ENCODE peak calls at places on chromosomes 5 and 9, in nine cellular contexts. One of them, this sample, is unnamed.

GRCh38 chr9:83186354-83186753 is 123.4 kb upstream of the RASEF start:
- DNase-seq in A673: no peak
- DNase-seq in GM06990: no peak
- DNase-seq in dorsolateral prefrontal cortex: no peak
- DNase-seq in A549: no peak
- DNase-seq in heart left ventricle: no peak
- DNase-seq in psoas muscle: no peak
- DNase-seq in transverse colon: no peak
- DNase-seq in BJ: no peak
- DNase-seq in this sample: no peak

GRCh38 chr5:172361566-172362238 is 78.1 kb upstream of the UBTD2 start:
- DNase-seq in GM06990: peak; percentile 41
- DNase-seq in transverse colon: no peak
- DNase-seq in A549: peak; percentile 18
- DNase-seq in BJ: peak; percentile 96
- DNase-seq in heart left ventricle: no peak
- DNase-seq in A673: no peak
- DNase-seq in psoas muscle: peak; percentile 45
- DNase-seq in dorsolateral prefrontal cortex: no peak
- DNase-seq in this sample: peak; percentile 99

GRCh38 chr5:88663793-88664216 is 219.2 kb downstream of the MEF2C start:
- DNase-seq in psoas muscle: no peak
- DNase-seq in A549: no peak
- DNase-seq in A673: no peak
- DNase-seq in BJ: no peak
- DNase-seq in dorsolateral prefrontal cortex: no peak
- DNase-seq in heart left ventricle: no peak
- DNase-seq in GM06990: no peak
- DNase-seq in transverse colon: no peak
- DNase-seq in this sample: no peak

GRCh38 chr9:89489548-89490527 is 8.1 kb downstream of the SEMA4D start:
- DNase-seq in A549: no peak
- DNase-seq in heart left ventricle: no peak
- DNase-seq in dorsolateral prefrontal cortex: no peak
- DNase-seq in transverse colon: no peak
- DNase-seq in BJ: no peak
- DNase-seq in GM06990: no peak
- DNase-seq in A673: no peak
- DNase-seq in psoas muscle: no peak
- DNase-seq in this sample: no peak

GRCh38 chr5:10288600-10289213 is 19.0 kb downstream of the CMBL start:
- DNase-seq in A549: no peak
- DNase-seq in BJ: no peak
- DNase-seq in transverse colon: peak; percentile 95
- DNase-seq in A673: no peak
- DNase-seq in heart left ventricle: peak; percentile 81
- DNase-seq in psoas muscle: peak; percentile 82
- DNase-seq in dorsolateral prefrontal cortex: no peak
- DNase-seq in GM06990: peak; percentile 45
- DNase-seq in this sample: no peak

GRCh38 chr9:92882276-92882675 is 4.4 kb upstream of the ZNF484 start:
- DNase-seq in GM06990: no peak
- DNase-seq in psoas muscle: no peak
- DNase-seq in BJ: no peak
- DNase-seq in dorsolateral prefrontal cortex: no peak
- DNase-seq in A673: no peak
- DNase-seq in transverse colon: no peak
- DNase-seq in heart left ventricle: no peak
- DNase-seq in A549: no peak
- DNase-seq in this sample: no peak

GRCh38 chr5:64784451-64785025 is 15.8 kb downstream of the CWC27 start:
- DNase-seq in GM06990: peak; percentile 13
- DNase-seq in A673: peak; percentile 82
- DNase-seq in transverse colon: peak; percentile 76
- DNase-seq in BJ: no peak
- DNase-seq in psoas muscle: peak; percentile 54
- DNase-seq in A549: peak; percentile 12
- DNase-seq in dorsolateral prefrontal cortex: peak; percentile 44
- DNase-seq in heart left ventricle: no peak
- DNase-seq in this sample: peak; percentile 58

GRCh38 chr5:5135957-5136676 is 4.0 kb upstream of the ADAMTS16 start:
- DNase-seq in A549: peak; percentile 38
- DNase-seq in BJ: no peak
- DNase-seq in GM06990: no peak
- DNase-seq in psoas muscle: no peak
- DNase-seq in A673: no peak
- DNase-seq in heart left ventricle: no peak
- DNase-seq in dorsolateral prefrontal cortex: no peak
- DNase-seq in transverse colon: no peak
- DNase-seq in this sample: peak; percentile 44

GRCh38 chr9:123064662-123065061 is 31.2 kb downstream of the GPR21 start:
- DNase-seq in GM06990: no peak
- DNase-seq in psoas muscle: no peak
- DNase-seq in dorsolateral prefrontal cortex: no peak
- DNase-seq in heart left ventricle: no peak
- DNase-seq in A549: no peak
- DNase-seq in BJ: no peak
- DNase-seq in transverse colon: no peak
- DNase-seq in A673: no peak
- DNase-seq in this sample: no peak

GRCh38 chr9:9133526-9133925 is 1333.9 kb upstream of the DMAC1 start:
- DNase-seq in dorsolateral prefrontal cortex: no peak
- DNase-seq in A673: no peak
- DNase-seq in A549: no peak
- DNase-seq in transverse colon: no peak
- DNase-seq in heart left ventricle: no peak
- DNase-seq in psoas muscle: no peak
- DNase-seq in BJ: no peak
- DNase-seq in GM06990: no peak
- DNase-seq in this sample: no peak

GRCh38 chr9:78614892-78615291 is 318.0 kb downstream of the PSAT1 start:
- DNase-seq in heart left ventricle: no peak
- DNase-seq in psoas muscle: no peak
- DNase-seq in A549: no peak
- DNase-seq in BJ: no peak
- DNase-seq in A673: peak; percentile 11
- DNase-seq in transverse colon: no peak
- DNase-seq in dorsolateral prefrontal cortex: no peak
- DNase-seq in GM06990: no peak
- DNase-seq in this sample: no peak

GRCh38 chr5:74772359-74772758 is 5.3 kb downstream of the NSA2 start:
- DNase-seq in A549: no peak
- DNase-seq in A673: no peak
- DNase-seq in GM06990: no peak
- DNase-seq in BJ: no peak
- DNase-seq in dorsolateral prefrontal cortex: no peak
- DNase-seq in psoas muscle: no peak
- DNase-seq in heart left ventricle: no peak
- DNase-seq in transverse colon: no peak
- DNase-seq in this sample: peak; percentile 31

GRCh38 chr9:130867556-130867955 is 29.1 kb downstream of the QRFP start:
- DNase-seq in A673: no peak
- DNase-seq in GM06990: no peak
- DNase-seq in psoas muscle: no peak
- DNase-seq in BJ: no peak
- DNase-seq in transverse colon: no peak
- DNase-seq in heart left ventricle: no peak
- DNase-seq in A549: no peak
- DNase-seq in dorsolateral prefrontal cortex: no peak
- DNase-seq in this sample: no peak

DNA sequence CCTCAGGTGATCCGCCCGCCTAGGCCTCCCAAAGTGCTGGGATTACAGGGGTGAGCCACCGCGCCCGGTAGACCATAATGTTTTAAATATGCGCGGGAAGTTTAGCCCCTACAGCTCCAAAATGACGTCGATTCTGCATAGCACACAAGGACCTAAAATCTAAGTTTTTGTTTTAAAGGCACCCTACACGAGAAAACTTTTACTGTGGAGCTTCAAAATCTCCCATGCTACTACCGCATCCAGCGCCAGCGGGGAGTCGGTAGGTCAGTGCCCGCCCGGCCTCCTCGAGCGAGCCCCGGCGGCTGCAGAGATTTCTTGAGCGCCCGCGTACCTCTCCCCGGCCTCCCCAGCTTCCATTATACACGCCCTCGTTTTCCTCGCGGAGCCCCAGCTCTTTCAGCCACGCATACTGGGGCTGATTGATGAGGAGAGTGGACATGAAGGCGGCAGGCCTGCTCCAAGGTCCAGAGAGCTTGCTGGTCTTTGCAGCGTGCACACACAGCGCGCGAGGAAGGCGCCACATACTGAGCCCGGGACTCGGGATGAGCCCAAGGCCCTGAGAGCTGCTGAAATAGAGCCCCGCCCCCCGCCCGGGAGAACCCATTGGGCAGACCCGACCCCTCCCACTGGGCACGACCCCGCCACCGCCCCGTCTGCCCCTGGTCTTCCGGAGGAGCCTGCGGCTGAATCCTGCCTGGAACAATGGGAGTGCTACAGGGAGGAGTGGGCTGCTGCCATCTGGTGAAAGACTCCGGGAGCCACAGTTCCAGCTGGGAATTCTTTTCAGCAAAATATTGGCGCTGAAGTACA is at the start of gene ALDH7A1:
- DNase-seq in A549: peak; percentile 97
- DNase-seq in GM06990: no peak
- DNase-seq in heart left ventricle: peak; percentile 95
- DNase-seq in BJ: peak; percentile 63
- DNase-seq in dorsolateral prefrontal cortex: peak; percentile 84
- DNase-seq in transverse colon: peak; percentile 90
- DNase-seq in A673: peak; percentile 95
- DNase-seq in psoas muscle: peak; percentile 92
- DNase-seq in this sample: peak; percentile 98
- H3K4me3 ChIP-seq in A549: peak within 1 kb of the TSS; percentile 54
- H3K4me3 ChIP-seq in GM06990: no peak within 1 kb of the TSS
- H3K4me3 ChIP-seq in heart left ventricle: peak within 1 kb of the TSS; percentile 66
- H3K4me3 ChIP-seq in BJ: peak within 1 kb of the TSS; percentile 59
- H3K4me3 ChIP-seq in dorsolateral prefrontal cortex: peak within 1 kb of the TSS; percentile 64
- H3K4me3 ChIP-seq in transverse colon: peak within 1 kb of the TSS; percentile 56
- H3K4me3 ChIP-seq in A673: peak within 1 kb of the TSS; percentile 68
- H3K4me3 ChIP-seq in psoas muscle: peak within 1 kb of the TSS; percentile 81
- H3K4me3 ChIP-seq in this sample: peak within 1 kb of the TSS; percentile 64

DNA sequence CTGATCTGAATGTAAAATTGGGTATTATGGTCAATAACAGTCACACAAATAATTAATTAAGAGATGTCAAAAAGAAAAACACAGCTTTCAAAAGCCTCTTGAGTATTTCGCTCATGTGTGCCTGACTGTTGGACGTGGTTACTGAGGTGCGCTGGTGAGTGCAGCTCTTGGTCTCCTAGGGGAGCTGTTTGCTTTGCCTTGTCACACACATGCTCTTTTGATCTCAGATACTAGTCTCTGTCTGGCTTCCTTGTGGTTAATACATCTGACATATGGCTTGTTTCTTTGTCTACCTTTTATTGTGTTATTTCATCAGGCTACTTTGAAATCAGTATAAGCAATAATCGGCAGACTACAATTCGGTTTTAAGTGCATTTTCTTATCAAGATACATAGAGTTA is 51.5 kb downstream of the PCSK1 start:
- DNase-seq in GM06990: no peak
- DNase-seq in heart left ventricle: no peak
- DNase-seq in psoas muscle: no peak
- DNase-seq in BJ: no peak
- DNase-seq in transverse colon: no peak
- DNase-seq in dorsolateral prefrontal cortex: no peak
- DNase-seq in A673: no peak
- DNase-seq in A549: no peak
- DNase-seq in this sample: peak; percentile 18
- TF ChIP-seq CTCF in GM06990: peak; percentile 6
- TF ChIP-seq CTCF in heart left ventricle: peak; percentile 17
- TF ChIP-seq CTCF in psoas muscle: no peak
- TF ChIP-seq CTCF in BJ: no peak
- TF ChIP-seq CTCF in transverse colon: no peak
- TF ChIP-seq CTCF in dorsolateral prefrontal cortex: no peak
- TF ChIP-seq CTCF in A673: peak; percentile 19
- TF ChIP-seq CTCF in A549: peak; percentile 19
- TF ChIP-seq CTCF in this sample: no peak

DNA sequence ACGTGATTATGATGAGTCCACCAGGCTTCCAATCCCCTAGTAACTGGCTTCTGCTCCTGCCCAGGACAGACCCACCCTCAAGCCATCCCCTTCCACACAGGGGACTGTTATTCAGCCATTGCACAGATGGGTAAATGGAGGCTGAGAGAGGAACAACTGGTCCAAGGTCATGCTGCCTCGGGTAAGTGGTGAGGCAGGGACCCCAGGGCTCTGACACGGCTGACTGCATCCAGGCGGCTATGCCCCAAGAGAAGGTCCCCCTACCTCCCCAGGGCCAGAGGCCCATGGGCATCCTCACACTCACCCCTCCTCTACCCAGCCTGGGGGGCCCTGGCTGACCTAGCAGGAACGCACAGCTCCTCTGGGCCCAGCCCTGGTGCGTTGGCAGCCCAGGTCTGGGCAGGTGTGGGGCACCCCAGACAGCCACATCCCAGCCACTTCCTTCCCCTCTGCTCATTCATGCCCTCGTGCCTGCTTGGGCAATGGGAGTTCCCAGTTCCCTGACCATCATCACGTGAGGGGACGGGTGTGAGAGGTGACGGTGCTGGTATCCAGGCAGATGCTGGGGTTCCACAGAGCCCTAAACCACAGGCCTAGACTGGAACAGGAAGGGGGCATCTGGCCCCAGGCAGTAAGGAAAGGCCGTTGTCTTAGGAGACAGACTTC is 8.5 kb downstream of the RALGDS start:
- DNase-seq in A549: no peak
- DNase-seq in GM06990: peak; percentile 57
- DNase-seq in BJ: no peak
- DNase-seq in A673: no peak
- DNase-seq in dorsolateral prefrontal cortex: no peak
- DNase-seq in transverse colon: peak; percentile 62
- DNase-seq in psoas muscle: peak; percentile 52
- DNase-seq in heart left ventricle: peak; percentile 77
- DNase-seq in this sample: no peak
- H3K4me3 ChIP-seq in A549: no peak overlapping the region
- H3K4me3 ChIP-seq in GM06990: no peak overlapping the region
- H3K4me3 ChIP-seq in BJ: no peak overlapping the region
- H3K4me3 ChIP-seq in A673: no peak overlapping the region
- H3K4me3 ChIP-seq in dorsolateral prefrontal cortex: no peak overlapping the region
- H3K4me3 ChIP-seq in transverse colon: no peak overlapping the region
- H3K4me3 ChIP-seq in psoas muscle: no peak overlapping the region
- H3K4me3 ChIP-seq in heart left ventricle: no peak overlapping the region
- H3K4me3 ChIP-seq in this sample: no peak overlapping the region

DNA sequence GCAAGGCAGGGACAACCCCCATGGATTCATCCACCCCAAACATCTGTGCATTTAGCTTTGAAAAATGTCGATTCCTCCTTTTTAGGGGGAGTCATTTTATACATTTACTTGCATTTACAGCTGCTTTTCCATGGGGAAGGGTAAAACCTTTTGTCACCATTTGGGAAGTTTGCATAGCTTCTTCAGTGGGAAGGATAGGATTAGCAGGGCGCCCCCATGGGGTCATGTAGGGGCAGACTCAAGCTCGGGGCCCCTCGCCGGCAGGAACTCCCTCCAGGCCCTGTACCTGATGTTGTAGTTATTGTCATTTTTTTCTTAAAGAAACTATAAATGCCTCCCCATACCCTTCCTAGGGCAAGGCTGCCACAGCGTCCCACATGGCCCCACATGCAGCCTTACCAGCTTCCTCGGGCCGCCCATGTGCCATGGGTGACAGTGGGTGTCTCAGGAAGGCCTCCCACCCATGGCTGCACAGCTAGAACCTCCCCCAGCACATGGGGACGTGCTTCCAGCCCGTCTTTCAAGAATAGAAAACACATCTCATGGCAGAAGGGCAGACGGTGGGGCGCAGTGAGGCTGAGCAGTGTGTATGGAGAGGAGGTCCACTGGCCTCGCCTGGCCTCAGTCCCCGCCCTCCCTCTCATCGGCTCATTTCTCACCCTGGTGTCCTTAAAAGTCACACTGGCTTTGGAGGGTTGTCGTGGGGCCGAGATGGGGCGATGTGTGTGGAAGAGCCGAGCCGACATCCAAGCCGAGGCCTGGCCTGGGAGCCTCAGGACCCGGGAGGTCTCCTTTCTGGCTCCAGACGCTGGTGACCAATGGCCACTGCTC is 76.1 kb upstream of the OTULINL start:
- DNase-seq in heart left ventricle: no peak
- DNase-seq in dorsolateral prefrontal cortex: no peak
- DNase-seq in A673: peak; percentile 15
- DNase-seq in transverse colon: no peak
- DNase-seq in A549: no peak
- DNase-seq in GM06990: no peak
- DNase-seq in BJ: no peak
- DNase-seq in psoas muscle: no peak
- DNase-seq in this sample: no peak
- TF ChIP-seq CTCF in heart left ventricle: no peak
- TF ChIP-seq CTCF in dorsolateral prefrontal cortex: no peak
- TF ChIP-seq CTCF in A673: peak; percentile 42
- TF ChIP-seq CTCF in transverse colon: no peak
- TF ChIP-seq CTCF in A549: no peak
- TF ChIP-seq CTCF in GM06990: peak; percentile 16
- TF ChIP-seq CTCF in BJ: peak; percentile 14
- TF ChIP-seq CTCF in psoas muscle: no peak
- TF ChIP-seq CTCF in this sample: no peak